ENCODE peak calls at places on chromosomes 7 and 10, in seven cellular contexts. T, U, L, N, M, P and B are unnamed samples. For H3K4me1, the result is how much of the 10 kb centered on the place peaks cover.

GRCh38 chr10:88499569-88500470 is 83.3 kb downstream of the RNLS start:
- DNase-seq in L (peak), N (no peak), U (no peak), M (no peak), T (peak), P (peak), B (no peak)

GRCh38 chr7:100472854-100473499 is 6.0 kb downstream of the TSC22D4 start:
- DNase-seq in M (peak), U (no peak), P (peak), N (no peak), L (no peak), T (peak), B (no peak)

GRCh38 chr7:55179897-55180682 is 161.3 kb downstream of the EGFR start:
- DNase-seq in L (no peak), P (no peak), U (no peak), N (no peak), M (no peak), T (no peak), B (no peak)

GRCh38 chr7:3301831-3302618 is 973 bp downstream of the SDK1 start:
- DNase-seq in U (no peak), T (peak), P (peak), M (no peak), L (peak), N (no peak), B (no peak)

GRCh38 chr7:116218051-116218645 is 7.8 kb downstream of the TES start:
- DNase-seq in M (no peak), U (no peak), P (peak), T (peak), N (no peak), L (no peak), B (no peak)

GRCh38 chr10:1782841-1783240 is 45.5 kb upstream of the ADARB2 start:
- DNase-seq in T (no peak), U (no peak), L (no peak), N (no peak), M (no peak), P (no peak), B (no peak)

GRCh38 chr7:131249003-131249402 is 78.7 kb upstream of the MKLN1 start:
- DNase-seq in T (peak), N (peak), M (peak), L (no peak), P (peak), U (peak), B (peak)

GRCh38 chr7:30510124-30511074 is 5.8 kb upstream of the GGCT start:
- DNase-seq in U (no peak), N (no peak), L (peak), M (no peak), T (peak), P (peak), B (no peak)

GRCh38 chr10:124378817-124379510 is 39.8 kb downstream of the OAT start:
- DNase-seq in N (no peak), M (no peak), T (peak), U (peak), L (no peak), P (no peak), B (no peak)

GRCh38 chr7:88377421-88377820 is 70.7 kb upstream of the STEAP4 start:
- DNase-seq in L (peak), T (no peak), P (no peak), U (no peak), M (no peak), N (no peak), B (no peak)

GRCh38 chr7:121016976-121017375 is 28.5 kb downstream of the CPED1 start:
- DNase-seq in N (no peak), T (peak), U (no peak), M (no peak), P (peak), L (no peak), B (no peak)
- H3K27ac ChIP-seq in N (peak), T (peak), U (peak), M (peak), P (peak), L (no peak), B (no peak)

GRCh38 chr7:13115157-13115772 is 427.8 kb downstream of the ARL4A start:
- DNase-seq in M (no peak), L (peak), N (no peak), U (no peak), P (peak), T (peak), B (no peak)
- TF ChIP-seq CTCF in M (no peak), L (no peak), N (no peak), U (no peak), P (peak), T (no peak), B (no peak)

DNA sequence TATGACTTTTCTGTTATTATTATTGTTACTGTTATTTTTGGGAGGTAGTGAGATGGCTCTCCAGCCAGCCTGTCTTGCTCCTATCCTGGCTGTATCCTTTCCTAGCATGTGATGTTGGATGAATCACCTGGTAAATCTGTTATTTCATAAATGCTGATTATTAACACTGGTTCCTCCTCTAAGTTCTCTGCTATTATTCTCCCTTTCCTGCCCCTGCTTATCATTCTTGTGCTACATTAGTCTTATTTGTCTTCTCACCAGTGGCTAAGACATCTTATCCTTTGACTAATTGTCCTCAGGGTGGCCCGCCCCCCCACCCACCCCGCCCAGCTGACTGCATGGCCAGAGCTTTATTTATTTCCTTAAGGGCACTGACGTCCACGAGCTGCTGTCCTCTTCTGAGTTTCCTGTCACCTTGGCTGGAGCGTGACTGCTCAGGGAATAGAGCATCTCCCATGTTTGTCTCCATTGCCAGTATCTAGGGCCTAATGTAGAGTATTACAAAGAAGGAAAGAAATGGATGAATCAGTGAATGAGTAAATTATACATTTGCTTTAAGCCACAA is 110.1 kb upstream of the KLF6 start:
- DNase-seq in P (peak), U (no peak), M (no peak), L (no peak), T (peak), N (no peak), B (no peak)
- H3K4me1 ChIP-seq in P (under half), U (under half), M (under half), L (under half), T (under half), N (under half), B (under half)

GRCh38 chr7:43535810-43536585 is 46.9 kb upstream of the STK17A start:
- DNase-seq in M (peak), L (no peak), N (peak), U (no peak), T (peak), P (peak), B (no peak)

GRCh38 chr7:43538404-43538771 is 44.5 kb upstream of the STK17A start:
- DNase-seq in U (no peak), L (no peak), N (no peak), P (no peak), M (no peak), T (no peak), B (no peak)

GRCh38 chr7:43537765-43538403 is 45.0 kb upstream of the STK17A start:
- DNase-seq in P (no peak), U (no peak), L (no peak), M (no peak), N (no peak), T (peak), B (no peak)

GRCh38 chr7:43535031-43535451 is 47.9 kb upstream of the STK17A start:
- DNase-seq in N (peak), U (peak), T (peak), L (no peak), P (no peak), M (no peak), B (no peak)

DNA sequence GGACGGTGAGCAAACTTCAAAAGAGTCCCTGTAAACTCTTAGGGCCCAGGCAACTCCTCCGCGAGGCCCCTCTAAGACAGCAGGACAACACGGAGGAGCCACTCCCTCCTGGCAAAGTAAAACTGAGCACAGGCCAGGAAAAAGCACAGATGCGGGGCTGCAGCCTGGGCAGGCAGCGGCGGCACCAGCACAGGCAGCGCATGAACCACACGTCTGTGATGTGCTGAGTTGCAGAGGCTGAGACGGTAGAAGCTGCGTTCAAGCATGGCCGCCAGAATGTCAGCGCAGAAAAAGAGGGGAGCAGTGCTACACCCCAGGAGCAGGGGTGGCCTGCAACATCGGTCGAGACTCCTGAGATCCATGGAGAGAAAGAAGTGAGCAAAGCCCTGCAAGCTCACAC is 46.1 kb upstream of the STK17A start:
- DNase-seq in L (no peak), U (no peak), M (no peak), T (no peak), P (no peak), N (no peak), B (no peak)
- H3K27ac ChIP-seq in L (no peak), U (peak), M (no peak), T (no peak), P (no peak), N (peak), B (peak)

DNA sequence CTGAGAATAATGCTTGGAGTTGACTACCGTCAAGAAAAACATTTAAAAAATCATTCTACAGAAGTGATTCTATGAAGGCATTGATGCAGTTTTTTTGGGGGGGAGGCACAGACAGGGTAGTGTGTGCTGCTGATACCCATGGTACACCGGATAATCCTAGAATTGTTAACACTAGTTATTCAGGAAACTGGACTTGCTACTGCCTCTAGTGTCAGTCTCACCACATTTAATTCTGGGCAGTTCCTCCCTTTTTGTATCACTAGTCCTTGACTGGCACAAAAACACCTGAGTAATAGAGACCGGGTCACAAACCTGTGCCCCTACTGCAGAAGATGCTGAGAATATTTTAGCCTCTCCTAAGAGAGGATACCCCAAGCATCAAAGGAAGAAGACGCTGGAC is 13.0 kb upstream of the TCAF1 start:
- DNase-seq in L (no peak), T (no peak), P (no peak), M (no peak), U (no peak), N (no peak), B (no peak)
- TF ChIP-seq CTCF in L (peak), T (no peak), P (no peak), M (no peak), U (no peak), N (no peak), B (no peak)

GRCh38 chr7:135728136-135728669 is at the start of gene SLC13A4:
- DNase-seq in N (no peak), P (no peak), T (no peak), U (no peak), L (peak), M (no peak), B (no peak)
- H3K4me1 ChIP-seq in N (under half), P (under half), T (under half), U (under half), L (under half), M (under half), B (under half)

GRCh38 chr10:119235381-119235780 is 28.0 kb downstream of the GRK5 start:
- DNase-seq in M (no peak), P (peak), N (no peak), T (peak), L (no peak), U (no peak), B (no peak)
- H3K27ac ChIP-seq in M (peak), P (no peak), N (peak), T (peak), L (no peak), U (peak), B (no peak)

GRCh38 chr10:19411119-19411518 is 362.5 kb downstream of the MALRD1 start:
- DNase-seq in T (no peak), L (no peak), P (no peak), U (no peak), M (no peak), N (no peak), B (no peak)
- TF ChIP-seq CTCF in T (no peak), L (peak), P (no peak), U (no peak), M (no peak), N (no peak), B (no peak)